ENCODE peak calls at places on chromosomes 3 and 15, in ten cellular contexts. U, Q, B, G, L, I, A, J, O and C are unnamed samples.

GRCh38 chr3:94336076-94336741 is 273.3 kb downstream of the NSUN3 start:
- DNase-seq in U (peak), Q (no peak), B (peak), G (peak), L (peak), I (peak), A (peak), J (no peak), O (peak), C (no peak)

GRCh38 chr15:62306851-62307504 is 141.9 kb upstream of the C2CD4B start:
- DNase-seq in U (peak), Q (peak), B (peak), G (peak), L (peak), I (peak), A (peak), J (no peak), O (peak), C (peak)

GRCh38 chr3:33355611-33356010 is 78.4 kb downstream of the FBXL2 start:
- DNase-seq in U (no peak), Q (no peak), B (peak), G (peak), L (no peak), I (peak), A (peak), J (no peak), O (peak), C (peak)

GRCh38 chr3:57918123-57918837 is 89.9 kb upstream of the FLNB start:
- DNase-seq in U (no peak), Q (no peak), B (peak), G (peak), L (no peak), I (peak), A (no peak), J (no peak), O (peak), C (no peak)

GRCh38 chr3:9946112-9947024 is 5.8 kb downstream of the PRRT3 start:
- DNase-seq in U (peak), Q (peak), B (peak), G (peak), L (peak), I (peak), A (peak), J (no peak), O (peak), C (peak)

GRCh38 chr3:97815149-97815917 is 6.5 kb upstream of the CRYBG3 start:
- DNase-seq in U (no peak), Q (no peak), B (no peak), G (no peak), L (no peak), I (no peak), A (no peak), J (no peak), O (no peak), C (no peak)

GRCh38 chr3:146189519-146190173 is 28.7 kb upstream of the PLOD2 start:
- DNase-seq in U (peak), Q (no peak), B (peak), G (peak), L (peak), I (peak), A (peak), J (no peak), O (peak), C (peak)

GRCh38 chr3:182567666-182568065 is 225.6 kb upstream of the ATP11B start:
- DNase-seq in U (peak), Q (no peak), B (no peak), G (peak), L (no peak), I (no peak), A (peak), J (no peak), O (no peak), C (no peak)

GRCh38 chr15:56241374-56242085 is 2.1 kb downstream of the RFX7 start:
- DNase-seq in U (no peak), Q (no peak), B (peak), G (no peak), L (no peak), I (peak), A (no peak), J (no peak), O (peak), C (no peak)

GRCh38 chr15:83733206-83733605 is 79.3 kb downstream of the ADAMTSL3 start:
- DNase-seq in U (peak), Q (no peak), B (peak), G (peak), L (no peak), I (peak), A (peak), J (no peak), O (peak), C (no peak)

GRCh38 chr3:33047842-33048834 is 48.8 kb downstream of the GLB1 start:
- DNase-seq in U (no peak), Q (no peak), B (no peak), G (no peak), L (no peak), I (no peak), A (no peak), J (peak), O (no peak), C (no peak)

GRCh38 chr3:142418926-142419592 is 28.8 kb downstream of the XRN1 start:
- DNase-seq in U (no peak), Q (no peak), B (no peak), G (no peak), L (no peak), I (peak), A (no peak), J (no peak), O (peak), C (no peak)

GRCh38 chr3:80537680-80538079 is 769.9 kb upstream of the ROBO1 start:
- DNase-seq in U (no peak), Q (no peak), B (no peak), G (no peak), L (no peak), I (no peak), A (no peak), J (no peak), O (no peak), C (no peak)

GRCh38 chr15:84789762-84790161 is 27.4 kb upstream of the ALPK3 start:
- DNase-seq in U (no peak), Q (no peak), B (no peak), G (no peak), L (no peak), I (no peak), A (no peak), J (no peak), O (no peak), C (no peak)

GRCh38 chr15:56798639-56799038 is 65.3 kb upstream of the ZNF280D start:
- DNase-seq in U (no peak), Q (no peak), B (peak), G (no peak), L (no peak), I (no peak), A (no peak), J (peak), O (no peak), C (no peak)

GRCh38 chr3:175746308-175746707 is 887.2 kb downstream of the NAALADL2 start:
- DNase-seq in U (no peak), Q (no peak), B (no peak), G (no peak), L (peak), I (no peak), A (no peak), J (no peak), O (no peak), C (no peak)

GRCh38 chr15:39300451-39301153 is 280.3 kb upstream of the THBS1 start:
- DNase-seq in U (no peak), Q (no peak), B (peak), G (peak), L (no peak), I (peak), A (no peak), J (no peak), O (peak), C (no peak)

GRCh38 chr15:52699457-52699856 is 20.3 kb upstream of the ATOSA start:
- DNase-seq in U (no peak), Q (no peak), B (no peak), G (no peak), L (no peak), I (no peak), A (no peak), J (no peak), O (no peak), C (no peak)

GRCh38 chr3:81237193-81237592 is 524.3 kb downstream of the GBE1 start:
- DNase-seq in U (no peak), Q (no peak), B (no peak), G (no peak), L (no peak), I (no peak), A (no peak), J (no peak), O (no peak), C (no peak)

GRCh38 chr3:71930056-71930991 is 145.4 kb upstream of the PROK2 start:
- DNase-seq in U (peak), Q (peak), B (peak), G (no peak), L (peak), I (peak), A (peak), J (peak), O (peak), C (no peak)

GRCh38 chr15:67076147-67076843 is 10.9 kb downstream of the SMAD3 start:
- DNase-seq in U (no peak), Q (no peak), B (peak), G (no peak), L (no peak), I (peak), A (no peak), J (peak), O (peak), C (no peak)

GRCh38 chr15:76625267-76625666 is 279.9 kb downstream of the SCAPER start:
- DNase-seq in U (peak), Q (no peak), B (no peak), G (no peak), L (no peak), I (no peak), A (no peak), J (no peak), O (no peak), C (no peak)
- TF ChIP-seq CTCF in U (peak), Q (no peak), B (no peak), G (no peak), L (no peak), I (no peak), A (no peak), J (no peak), O (no peak), C (no peak)

DNA sequence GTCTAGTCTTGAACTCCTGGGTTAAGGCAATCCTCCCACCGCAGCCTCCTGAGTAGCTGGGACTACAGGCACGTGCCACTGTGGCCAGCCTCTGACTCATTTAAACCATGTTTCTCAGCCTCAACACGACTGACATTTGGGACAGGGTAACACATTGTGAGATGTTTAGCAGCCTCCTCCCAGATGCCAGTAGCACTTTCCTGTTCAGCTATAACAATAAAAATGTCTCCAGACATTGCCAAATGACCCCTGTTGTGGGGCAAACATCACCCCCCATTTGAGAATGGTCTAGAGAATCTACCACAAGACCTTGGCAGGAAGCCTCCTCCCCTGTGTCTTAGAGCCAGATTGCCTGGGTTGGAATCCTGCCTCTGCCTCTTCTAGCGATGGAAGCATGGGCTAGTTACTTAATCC is 8.4 kb downstream of the TMEM40 start:
- DNase-seq in U (no peak), Q (no peak), B (peak), G (peak), L (no peak), I (peak), A (no peak), J (peak), O (peak), C (no peak)
- H3K4me3 ChIP-seq in U (no peak), Q (no peak), B (no peak), G (no peak), L (no peak), I (no peak), A (no peak), J (no peak), O (no peak), C (no peak)

GRCh38 chr15:98953000-98953776 is 54.4 kb downstream of the PGPEP1L start:
- DNase-seq in U (no peak), Q (no peak), B (no peak), G (no peak), L (no peak), I (no peak), A (no peak), J (peak), O (no peak), C (no peak)
- TF ChIP-seq CTCF in U (no peak), Q (no peak), B (no peak), G (no peak), L (no peak), I (no peak), A (no peak), J (peak), O (no peak), C (no peak)

DNA sequence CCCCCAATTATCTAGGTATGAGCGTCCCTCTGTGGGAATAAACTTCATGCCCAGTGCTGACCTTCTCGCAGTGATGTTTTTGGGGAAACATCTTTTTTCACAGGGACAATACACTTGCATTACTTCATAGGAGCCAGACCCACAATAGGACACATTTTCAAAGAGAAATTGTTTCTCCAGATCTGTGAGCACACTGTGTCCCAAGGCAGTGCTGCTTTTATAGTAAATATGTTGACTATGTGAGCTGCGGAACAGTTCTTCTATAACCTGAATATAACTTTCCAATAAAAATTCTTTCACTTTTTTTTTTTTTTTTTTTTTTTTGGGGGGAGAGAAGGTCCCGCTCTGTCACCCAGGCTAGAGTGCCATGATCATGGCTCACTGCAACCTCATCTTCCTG is 17.4 kb upstream of the THSD4 start:
- DNase-seq in U (no peak), Q (no peak), B (no peak), G (no peak), L (no peak), I (no peak), A (no peak), J (no peak), O (no peak), C (no peak)
- H3K4me3 ChIP-seq in U (no peak), Q (no peak), B (no peak), G (no peak), L (no peak), I (no peak), A (no peak), J (no peak), O (no peak), C (no peak)

GRCh38 chr3:107227091-107227490 is 150.1 kb upstream of the CCDC54 start:
- DNase-seq in U (no peak), Q (no peak), B (peak), G (no peak), L (no peak), I (no peak), A (no peak), J (no peak), O (peak), C (no peak)
- TF ChIP-seq CTCF in U (no peak), Q (no peak), B (no peak), G (no peak), L (no peak), I (no peak), A (no peak), J (no peak), O (no peak), C (no peak)

GRCh38 chr3:170419301-170420087 is 826 bp downstream of the CLDN11 start:
- DNase-seq in U (peak), Q (peak), B (peak), G (no peak), L (peak), I (peak), A (no peak), J (no peak), O (peak), C (no peak)
- H3K4me3 ChIP-seq in U (peak), Q (peak), B (peak), G (peak), L (no peak), I (peak), A (no peak), J (no peak), O (peak), C (no peak)

DNA sequence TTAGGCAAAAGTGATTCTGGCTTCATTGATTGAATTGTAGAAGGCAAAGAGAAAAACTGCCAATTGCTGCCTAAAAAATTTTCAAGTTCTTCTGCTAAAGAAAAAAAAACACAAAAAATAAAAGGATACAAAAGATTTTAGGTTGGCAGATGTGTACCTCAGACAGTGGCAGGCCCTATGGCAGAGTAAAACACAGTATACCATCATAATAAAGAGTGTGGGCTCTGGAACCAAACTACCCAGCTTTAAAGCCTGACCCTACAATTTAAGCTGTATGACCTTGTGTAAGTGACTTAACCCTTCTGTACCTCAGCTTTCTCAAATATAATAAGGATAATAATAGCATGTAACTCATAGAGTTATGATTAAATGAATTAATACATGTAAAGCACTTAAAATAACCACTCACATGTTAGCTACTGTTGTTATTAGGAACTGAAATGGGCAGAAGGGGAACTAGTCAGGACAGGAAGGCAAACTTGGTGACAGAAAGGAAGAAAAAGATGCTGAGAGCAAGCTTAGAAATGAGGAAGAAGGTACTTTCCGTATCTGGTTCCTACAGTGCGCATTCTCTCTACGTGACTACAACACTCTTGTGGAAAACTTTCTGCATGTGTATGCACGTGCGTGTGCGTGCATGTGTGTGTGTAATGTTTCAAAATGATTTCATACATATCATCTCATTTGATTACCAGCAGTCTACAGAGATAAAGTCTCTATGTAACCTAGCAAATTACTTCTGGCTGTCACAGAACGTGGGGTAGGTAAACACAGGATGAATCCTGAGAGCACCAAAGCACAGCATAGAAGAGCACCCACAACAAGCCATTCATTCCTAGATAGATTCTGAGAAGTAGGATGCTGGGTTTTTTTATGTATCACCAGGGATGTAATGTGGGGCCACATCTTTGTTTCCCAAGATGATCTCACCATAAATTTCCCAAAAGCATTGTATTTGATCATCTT is 13.7 kb upstream of the GATM start:
- DNase-seq in U (no peak), Q (no peak), B (no peak), G (no peak), L (no peak), I (no peak), A (no peak), J (peak), O (no peak), C (no peak)
- TF ChIP-seq CTCF in U (no peak), Q (no peak), B (no peak), G (no peak), L (no peak), I (no peak), A (no peak), J (no peak), O (no peak), C (no peak)

GRCh38 chr15:88702983-88703382 is 64.2 kb downstream of the ISG20 start:
- DNase-seq in U (no peak), Q (peak), B (peak), G (no peak), L (no peak), I (peak), A (no peak), J (no peak), O (peak), C (no peak)

GRCh38 chr15:88705769-88706165 is 67.0 kb downstream of the ISG20 start:
- DNase-seq in U (no peak), Q (no peak), B (no peak), G (no peak), L (no peak), I (no peak), A (no peak), J (no peak), O (no peak), C (no peak)

GRCh38 chr15:88703533-88703932 is 64.7 kb downstream of the ISG20 start:
- DNase-seq in U (no peak), Q (no peak), B (no peak), G (no peak), L (no peak), I (no peak), A (no peak), J (no peak), O (no peak), C (no peak)

GRCh38 chr15:88707766-88708165 is 69.0 kb downstream of the ISG20 start:
- DNase-seq in U (no peak), Q (no peak), B (peak), G (no peak), L (no peak), I (peak), A (no peak), J (no peak), O (peak), C (no peak)

DNA sequence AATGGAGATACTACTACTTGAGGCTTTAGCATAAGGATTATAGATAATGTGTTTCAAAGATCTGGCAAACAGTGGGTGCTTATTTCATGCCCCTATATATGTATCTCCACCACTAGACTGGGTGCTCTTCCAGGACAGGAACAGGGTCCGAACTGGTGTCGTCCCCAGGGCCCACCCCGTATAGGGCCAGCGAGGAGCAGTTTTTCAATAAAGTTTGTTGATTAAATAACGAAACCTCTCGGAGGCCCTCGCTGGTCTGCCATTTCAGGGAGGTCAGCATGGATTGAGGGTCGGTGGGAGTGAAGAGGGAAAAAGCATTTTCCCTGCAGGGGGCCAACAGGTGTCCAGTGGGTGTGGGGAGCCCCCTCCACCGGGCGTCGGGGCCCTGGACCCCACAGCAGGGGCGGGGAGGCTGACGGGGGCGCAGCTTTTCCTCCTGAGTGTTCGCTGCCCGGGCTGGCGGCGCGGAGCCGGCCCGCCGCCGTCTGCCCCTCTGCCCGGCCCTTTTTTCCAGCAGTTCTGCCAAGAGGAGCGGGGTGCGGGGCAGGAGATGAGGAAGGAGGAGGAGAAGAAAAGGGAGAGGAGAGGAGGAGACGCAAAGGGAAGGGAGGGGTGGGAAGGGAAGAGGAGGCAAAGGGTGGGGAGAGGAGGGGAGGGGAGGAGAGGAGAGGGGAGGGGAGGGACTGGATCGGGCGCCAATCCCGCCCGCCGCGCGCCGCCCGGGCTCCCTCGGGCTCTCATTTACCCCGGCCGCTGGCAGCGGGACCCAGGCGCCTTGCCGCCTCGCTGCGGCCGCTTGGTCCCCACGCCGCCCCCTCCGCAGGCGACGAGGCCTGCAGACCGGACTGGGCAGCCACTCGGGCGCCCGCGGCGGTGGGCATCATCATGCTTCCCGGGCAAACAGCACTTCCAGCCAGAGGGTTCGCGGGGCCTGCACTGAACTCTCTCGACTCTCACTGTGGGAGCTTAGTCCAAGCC is 66.3 kb downstream of the ISG20 start:
- DNase-seq in U (peak), Q (peak), B (peak), G (no peak), L (peak), I (peak), A (peak), J (no peak), O (peak), C (no peak)
- H3K4me3 ChIP-seq in U (peak), Q (peak), B (peak), G (peak), L (no peak), I (peak), A (peak), J (no peak), O (peak), C (peak)